ENCODE peak calls at places on chromosomes 4 and X, in eight cellular contexts. Z is heart right ventricle, D is psoas muscle, H is AG04450, S is fibroblast of the aortic adventitia, O is ascending aorta, V is left lung, W is body of pancreas. P is an unnamed sample.
A peak's percentile ranks its signal among the peaks of the same experiment; 100 is the strongest.

GRCh38 chrX:131778269-131779218 is 234.7 kb downstream of the OR13H1 start:
- DNase-seq in Z (no peak), D (peak; percentile 69), H (no peak), S (peak; percentile 91), O (no peak), V (no peak), W (no peak), P (peak; percentile 83)

GRCh38 chrX:2931612-2932011 is 2.5 kb upstream of the ARSD start:
- DNase-seq in Z (no peak), D (no peak), H (no peak), S (no peak), O (no peak), V (no peak), W (no peak), P (no peak)

GRCh38 chr4:106414366-106414765 is 45.8 kb upstream of the GIMD1 start:
- DNase-seq in Z (no peak), D (no peak), H (no peak), S (no peak), O (no peak), V (no peak), W (no peak), P (no peak)

GRCh38 chr4:2937146-2937857 is 25.9 kb downstream of the NOP14 start:
- DNase-seq in Z (no peak), D (peak; percentile 55), H (no peak), S (no peak), O (no peak), V (peak; percentile 91), W (peak; percentile 41), P (peak; percentile 26)

GRCh38 chr4:4446434-4446833 is 59.5 kb downstream of the NSG1 start:
- DNase-seq in Z (no peak), D (no peak), H (no peak), S (peak; percentile 8), O (no peak), V (no peak), W (no peak), P (no peak)

GRCh38 chr4:128565565-128566186 is 243.8 kb upstream of the JADE1 start:
- DNase-seq in Z (no peak), D (peak; percentile 56), H (no peak), S (peak; percentile 25), O (no peak), V (no peak), W (peak; percentile 78), P (no peak)

GRCh38 chr4:130210871-130211270 is 1114.9 kb downstream of the C4orf33 start:
- DNase-seq in Z (no peak), D (no peak), H (no peak), S (peak; percentile 48), O (no peak), V (no peak), W (no peak), P (peak; percentile 86)

GRCh38 chr4:102612824-102613366 is 111.7 kb downstream of the NFKB1 start:
- DNase-seq in Z (no peak), D (no peak), H (no peak), S (no peak), O (no peak), V (no peak), W (no peak), P (no peak)

GRCh38 chrX:2828404-2829065 is at the start of gene GYG2:
- DNase-seq in Z (no peak), D (no peak), H (no peak), S (peak; percentile 22), O (no peak), V (no peak), W (no peak), P (peak; percentile 37)

GRCh38 chr4:31655328-31655727 is 935.2 kb downstream of the PCDH7 start:
- DNase-seq in Z (no peak), D (no peak), H (no peak), S (peak; percentile 7), O (no peak), V (no peak), W (no peak), P (peak; percentile 34)

GRCh38 chr4:31645211-31645610 is 925.0 kb downstream of the PCDH7 start:
- DNase-seq in Z (no peak), D (no peak), H (no peak), S (peak; percentile 1), O (no peak), V (no peak), W (no peak), P (no peak)

GRCh38 chr4:31647776-31648175 is 927.6 kb downstream of the PCDH7 start:
- DNase-seq in Z (no peak), D (no peak), H (no peak), S (no peak), O (no peak), V (no peak), W (no peak), P (no peak)

GRCh38 chr4:31651541-31651940 is 931.4 kb downstream of the PCDH7 start:
- DNase-seq in Z (no peak), D (no peak), H (no peak), S (no peak), O (no peak), V (no peak), W (no peak), P (no peak)

DNA sequence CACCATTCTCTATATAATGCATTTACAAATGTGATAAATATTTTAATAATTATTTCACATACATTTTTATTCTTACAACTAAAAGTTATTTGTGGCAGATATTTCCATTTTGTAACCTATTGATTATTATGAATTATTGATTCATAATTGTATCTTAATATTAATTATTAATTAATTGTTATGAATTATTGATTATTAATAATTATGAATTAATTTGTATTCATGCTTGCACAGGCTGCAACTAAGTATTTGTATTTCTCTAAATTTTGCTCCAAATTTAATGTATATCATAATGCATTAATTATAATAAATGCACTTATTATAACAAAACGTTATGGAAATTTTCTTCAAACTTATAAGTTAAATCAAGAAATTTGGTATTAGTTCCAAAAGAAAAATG is 929.7 kb downstream of the PCDH7 start:
- DNase-seq in Z (no peak), D (no peak), H (no peak), S (no peak), O (no peak), V (no peak), W (no peak), P (no peak)
- TF ChIP-seq CTCF in Z (no peak), D (no peak), H (no peak), S (no peak), O (no peak), V (no peak), W (no peak), P (no peak)

DNA sequence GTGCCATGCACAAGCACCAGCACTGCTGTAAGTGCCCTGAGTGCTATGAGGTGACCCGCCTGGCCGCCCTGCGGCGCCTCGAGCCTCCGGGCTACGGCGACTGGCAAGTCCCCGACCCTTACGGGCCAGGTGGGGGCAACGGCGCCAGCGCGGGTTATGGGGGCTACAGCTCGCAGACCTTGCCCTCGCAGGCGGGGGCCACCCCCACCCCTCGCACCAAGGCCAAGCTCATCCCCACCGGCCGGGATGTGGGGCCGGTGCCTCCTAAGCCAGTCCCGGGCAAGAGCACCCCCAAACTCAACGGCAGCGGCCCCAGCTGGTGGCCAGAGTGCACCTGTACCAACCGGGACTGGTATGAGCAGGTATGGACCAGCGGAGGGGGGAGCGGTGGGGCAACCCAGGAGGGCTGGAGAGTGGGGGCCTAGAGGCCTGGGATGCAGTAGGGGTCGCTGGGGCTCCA is 592 bp downstream of the DLG3 start:
- DNase-seq in Z (no peak), D (no peak), H (no peak), S (no peak), O (no peak), V (no peak), W (no peak), P (no peak)
- H3K4me3 ChIP-seq in Z (no peak overlapping the region), D (peak overlapping the region; percentile 47), H (peak overlapping the region; percentile 34), S (peak overlapping the region; percentile 33), O (peak overlapping the region; percentile 68), V (no peak overlapping the region), W (no peak overlapping the region), P (no peak overlapping the region)

GRCh38 chrX:119636419-119636818 is 30.2 kb upstream of the NKRF start:
- DNase-seq in Z (no peak), D (no peak), H (no peak), S (no peak), O (no peak), V (no peak), W (no peak), P (no peak)

GRCh38 chrX:119643696-119644095 is 37.5 kb upstream of the NKRF start:
- DNase-seq in Z (no peak), D (no peak), H (no peak), S (no peak), O (no peak), V (no peak), W (no peak), P (no peak)

GRCh38 chrX:119638725-119639471 is 32.7 kb upstream of the NKRF start:
- DNase-seq in Z (no peak), D (no peak), H (no peak), S (no peak), O (no peak), V (no peak), W (no peak), P (no peak)

GRCh38 chrX:119635799-119636198 is 29.6 kb upstream of the NKRF start:
- DNase-seq in Z (no peak), D (no peak), H (no peak), S (no peak), O (no peak), V (no peak), W (no peak), P (no peak)

DNA sequence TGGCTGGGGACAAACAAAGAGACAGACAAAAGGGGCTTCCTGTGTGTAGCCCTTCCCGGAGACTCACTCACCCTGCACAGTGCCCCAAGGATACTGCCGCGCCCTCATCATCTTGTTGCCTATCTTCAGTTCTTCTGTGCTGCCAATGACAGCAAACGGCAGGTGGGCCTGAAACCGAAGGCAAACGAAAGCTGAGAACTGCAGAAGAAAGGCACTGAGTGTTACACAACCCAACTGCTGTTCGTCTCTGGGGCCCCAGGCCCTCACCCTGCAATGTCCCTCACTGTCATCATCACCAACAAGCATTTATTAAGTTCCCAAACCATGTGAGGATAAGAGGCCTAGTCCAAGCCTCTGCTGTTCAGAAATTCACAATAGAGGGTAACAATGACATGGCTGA is 34.4 kb upstream of the NKRF start:
- DNase-seq in Z (no peak), D (no peak), H (no peak), S (no peak), O (no peak), V (no peak), W (no peak), P (no peak)
- TF ChIP-seq CTCF in Z (no peak), D (no peak), H (no peak), S (no peak), O (no peak), V (no peak), W (no peak), P (no peak)

DNA sequence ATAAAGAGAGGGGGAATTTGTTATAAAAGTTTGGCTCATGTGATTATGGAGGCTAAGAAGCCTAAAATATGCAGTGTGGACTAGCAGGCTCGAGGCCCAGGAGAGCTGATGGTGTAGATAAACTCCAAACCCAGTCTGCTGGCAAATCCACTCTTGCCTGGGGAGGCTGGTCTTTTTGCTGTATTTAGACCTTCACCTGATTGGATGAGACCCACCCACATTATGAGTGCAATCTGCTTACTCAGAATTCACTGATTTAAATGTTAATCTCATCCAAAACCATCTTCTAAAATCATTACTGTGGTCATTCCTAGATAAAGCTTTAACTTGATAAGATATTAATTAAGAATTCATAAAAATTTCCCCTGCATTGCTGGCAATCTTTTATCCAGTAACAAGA is 473.2 kb downstream of the TMA16 start:
- DNase-seq in Z (no peak), D (no peak), H (no peak), S (no peak), O (no peak), V (no peak), W (no peak), P (no peak)
- H3K4me3 ChIP-seq in Z (no peak overlapping the region), D (no peak overlapping the region), H (no peak overlapping the region), S (no peak overlapping the region), O (no peak overlapping the region), V (no peak overlapping the region), W (no peak overlapping the region), P (no peak overlapping the region)

P was measured in astrocyte of the spinal cord.